ENCODE peak calls at places on chromosomes 6 and 20, in four cellular contexts. T, F, R and A are unnamed samples.

GRCh38 chr20:25353754-25354705 is 36.6 kb downstream of the ABHD12 start:
- DNase-seq in R (no peak), F (no peak), T (no peak), A (no peak)

GRCh38 chr6:17169291-17169690 is 67.4 kb downstream of the STMND1 start:
- DNase-seq in T (no peak), R (no peak), F (no peak), A (no peak)

GRCh38 chr6:55082021-55082420 is 92.3 kb upstream of the HCRTR2 start:
- DNase-seq in T (no peak), F (no peak), R (no peak), A (no peak)

GRCh38 chr6:50853924-50854323 is 35.3 kb downstream of the TFAP2B start:
- DNase-seq in T (no peak), R (no peak), F (no peak), A (no peak)

GRCh38 chr20:64222851-64223525 is 32.6 kb upstream of the PCMTD2 start:
- DNase-seq in F (peak; percentile 77), T (no peak), R (no peak), A (no peak)

GRCh38 chr20:49846206-49846807 is 33.7 kb downstream of the SLC9A8 start:
- DNase-seq in F (peak; percentile 78), R (peak; percentile 46), T (no peak), A (peak; percentile 75)

GRCh38 chr20:45974896-45975565 is 3.0 kb upstream of the ZNF335 start:
- DNase-seq in F (no peak), T (no peak), R (no peak), A (peak; percentile 19)

GRCh38 chr20:61953037-61953788 is 112.5 kb downstream of the TAF4 start:
- DNase-seq in T (no peak), F (no peak), R (no peak), A (no peak)

GRCh38 chr6:144617231-144618199 is 332.4 kb downstream of the UTRN start:
- DNase-seq in T (no peak), F (no peak), R (no peak), A (no peak)

GRCh38 chr6:35664945-35665344 is 23.8 kb downstream of the FKBP5 start:
- DNase-seq in R (no peak), F (no peak), T (no peak), A (no peak)

GRCh38 chr20:32510120-32510600 is 75.0 kb downstream of the NOL4L start:
- DNase-seq in R (no peak), F (no peak), T (no peak), A (no peak)
- H3K27ac ChIP-seq in R (peak overlapping the region; percentile 25), F (no peak overlapping the region), T (no peak overlapping the region), A (no peak overlapping the region)

GRCh38 chr6:85614780-85615179 is 21.1 kb upstream of the SNX14 start:
- DNase-seq in R (no peak), T (no peak), F (no peak), A (no peak)

DNA sequence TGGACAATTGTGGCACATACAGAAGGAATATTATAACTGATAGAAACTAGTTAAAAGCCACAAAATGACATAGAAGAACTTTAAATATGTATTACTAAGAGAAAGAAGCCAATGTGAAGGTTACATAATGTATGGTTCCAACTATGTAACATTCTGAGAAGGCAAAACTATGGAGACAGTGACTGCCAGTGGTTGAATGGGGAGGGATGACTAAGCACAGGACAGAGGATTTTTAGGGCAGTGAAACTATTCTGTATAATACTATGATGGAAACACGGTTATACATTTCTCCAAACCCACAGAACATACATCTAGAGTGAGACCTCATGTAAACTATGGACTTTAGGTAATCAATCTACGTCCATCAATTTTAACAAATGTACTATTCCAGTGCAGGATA is 22.4 kb downstream of the SYNCRIP start:
- DNase-seq in R (no peak), T (no peak), F (no peak), A (no peak)
- H3K36me3 ChIP-seq in R (peaks cover 66% of the 10 kb centered on the region), T (peaks cover 98% of the 10 kb centered on the region), F (no peaks in the 10 kb centered on the region), A (no peaks in the 10 kb centered on the region)

DNA sequence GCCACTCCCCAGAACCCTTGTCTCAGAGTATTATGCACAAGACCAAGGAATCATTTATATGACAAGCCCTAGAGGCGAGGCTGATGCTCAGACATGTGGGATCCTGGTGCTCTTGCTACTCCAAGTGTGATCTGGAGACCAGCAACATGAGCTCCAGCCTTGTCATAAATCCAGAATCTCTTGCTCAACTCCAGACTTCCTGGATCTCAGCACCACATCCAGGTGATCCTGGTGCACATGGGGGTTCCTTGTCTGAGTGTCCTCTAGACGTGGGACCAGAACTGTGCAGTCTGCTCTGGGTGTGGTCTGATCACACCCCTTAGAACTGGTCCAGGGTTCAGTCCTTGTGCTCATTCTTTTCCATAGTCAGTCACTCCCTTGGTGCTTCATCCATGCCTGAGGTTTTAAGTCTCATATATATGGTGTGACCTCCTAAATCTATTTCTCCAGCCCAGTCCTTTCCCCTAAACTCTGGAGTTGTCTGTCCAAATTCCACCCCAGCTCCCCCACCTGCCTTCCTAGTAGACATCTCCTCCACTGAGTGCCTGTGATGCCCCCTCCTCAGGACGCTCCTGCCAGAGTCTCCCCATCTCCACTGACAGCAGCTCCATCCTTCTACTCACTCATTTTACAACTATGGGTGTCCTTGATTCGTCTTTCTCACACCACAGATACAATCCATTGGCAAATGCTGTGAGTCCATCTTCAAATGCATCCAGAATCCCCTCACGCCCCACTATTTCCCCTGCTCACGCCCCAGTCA is 5.1 kb downstream of the HLA-B start:
- DNase-seq in F (no peak), R (no peak), T (no peak), A (no peak)
- TF ChIP-seq POLR2A in F (no peak), R (no peak), T (no peak), A (no peak)

GRCh38 chr6:25017932-25018581 is 82.3 kb upstream of the RIPOR2 start:
- DNase-seq in R (peak; percentile 74), T (peak; percentile 69), F (peak; percentile 55), A (peak; percentile 24)

GRCh38 chr6:25014375-25014774 is 78.6 kb upstream of the RIPOR2 start:
- DNase-seq in F (no peak), T (no peak), R (no peak), A (no peak)

GRCh38 chr6:25016311-25016710 is 80.6 kb upstream of the RIPOR2 start:
- DNase-seq in R (no peak), T (no peak), F (no peak), A (no peak)

GRCh38 chr6:25014806-25015560 is 79.2 kb upstream of the RIPOR2 start:
- DNase-seq in F (no peak), R (no peak), T (no peak), A (no peak)

DNA sequence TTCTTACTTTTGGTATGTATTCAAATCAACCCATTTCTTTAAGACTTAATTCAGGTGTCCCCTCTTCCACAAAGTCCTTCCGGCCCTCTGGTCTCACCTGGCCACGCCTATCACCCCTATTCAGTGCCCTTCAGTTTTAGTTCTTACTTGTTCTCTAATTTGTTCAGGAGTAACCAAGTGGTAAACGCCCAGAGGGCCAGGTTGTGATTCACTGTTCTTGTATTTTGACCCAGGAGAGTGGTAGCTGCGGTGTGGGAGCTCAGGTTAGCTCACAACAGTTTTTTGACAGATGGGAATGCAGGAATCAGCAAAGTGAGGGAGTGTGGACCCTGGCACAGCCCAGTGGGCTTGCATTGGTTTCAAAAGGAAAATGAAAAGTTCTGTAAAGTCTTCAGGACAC is 81.7 kb upstream of the RIPOR2 start:
- DNase-seq in R (no peak), T (no peak), F (no peak), A (no peak)
- H3K27ac ChIP-seq in R (no peak overlapping the region), T (no peak overlapping the region), F (no peak overlapping the region), A (no peak overlapping the region)